ENCODE peak calls at places on chromosomes 5 and 9, in four cellular contexts. H, A, G and O are unnamed samples. For H3K4me1, the result is how much of the 10 kb centered on the place peaks cover.

GRCh38 chr5:149143470-149143869 is 2.2 kb downstream of the ABLIM3 start:
- DNase-seq in G (peak), H (no peak), A (no peak), O (no peak)

GRCh38 chr5:134552301-134552700 is 26.8 kb downstream of the JADE2 start:
- DNase-seq in G (peak), A (no peak), H (no peak), O (peak)

GRCh38 chr9:95497772-95498171 is 19.0 kb downstream of the PTCH1 start:
- DNase-seq in G (peak), H (no peak), A (no peak), O (no peak)

GRCh38 chr9:2610985-2611384 is 10.6 kb upstream of the VLDLR start:
- DNase-seq in H (no peak), A (no peak), G (peak), O (no peak)

GRCh38 chr5:125870271-125870670 is 552.9 kb upstream of the GRAMD2B start:
- DNase-seq in A (no peak), G (peak), H (no peak), O (no peak)

GRCh38 chr9:13110766-13111400 is 168.6 kb downstream of the MPDZ start:
- DNase-seq in A (no peak), G (peak), H (no peak), O (no peak)

GRCh38 chr5:132777209-132778069 is at the start of gene SEPTIN8:
- DNase-seq in H (peak), G (peak), A (no peak), O (peak)

GRCh38 chr5:179166886-179167841 is 107.0 kb downstream of the ZNF354C start:
- DNase-seq in G (peak), A (no peak), H (peak), O (peak)

GRCh38 chr5:58150936-58151335 is 308.9 kb downstream of the PLK2 start:
- DNase-seq in H (no peak), A (no peak), G (no peak), O (no peak)

GRCh38 chr5:78699565-78700143 is 51.1 kb upstream of the LHFPL2 start:
- DNase-seq in A (no peak), G (peak), H (no peak), O (no peak)

GRCh38 chr9:91162311-91162710 is 199.4 kb downstream of the AUH start:
- DNase-seq in A (no peak), H (no peak), G (peak), O (no peak)

GRCh38 chr9:87678650-87679355 is 47.1 kb upstream of the CTSL start:
- DNase-seq in G (peak), H (peak), A (peak), O (no peak)

GRCh38 chr9:4553951-4554381 is 63.7 kb downstream of the SLC1A1 start:
- DNase-seq in A (no peak), G (peak), H (no peak), O (no peak)

DNA sequence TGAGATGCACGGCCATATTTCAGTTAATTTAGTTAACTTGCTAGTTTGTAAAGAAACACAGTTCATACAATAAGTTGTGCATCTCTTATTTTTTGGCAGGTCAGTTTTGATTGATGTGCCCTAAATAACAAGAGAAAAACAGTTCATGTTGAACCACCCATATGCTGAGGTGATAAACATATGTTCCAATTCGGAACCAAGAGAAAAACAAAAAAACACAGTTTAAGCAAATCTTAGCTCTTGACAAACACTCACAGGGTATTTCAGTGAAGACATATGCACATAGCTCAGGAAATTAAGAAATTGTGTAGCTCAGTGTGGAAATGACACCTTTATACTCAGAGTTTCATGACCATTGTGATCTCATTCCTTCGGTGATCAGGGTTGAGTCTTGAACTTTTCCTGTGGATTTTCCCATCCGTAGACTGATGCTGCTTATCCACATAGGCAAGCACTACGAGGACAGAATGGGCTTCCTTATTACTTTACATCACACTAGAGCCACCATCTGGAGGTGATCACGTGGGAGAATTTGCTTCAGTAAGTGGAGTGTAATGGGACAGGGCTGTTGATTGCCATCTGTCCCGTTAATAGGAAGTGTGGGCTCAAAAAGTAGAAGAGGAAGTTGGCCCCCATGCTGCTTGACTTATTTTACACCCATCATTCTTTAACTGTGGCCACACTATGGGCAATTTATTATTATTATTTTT is 773.0 kb downstream of the MTRR start:
- DNase-seq in G (no peak), A (no peak), H (no peak), O (no peak)
- H3K4me1 ChIP-seq in G (under half), A (under half), H (under half), O (under half)

DNA sequence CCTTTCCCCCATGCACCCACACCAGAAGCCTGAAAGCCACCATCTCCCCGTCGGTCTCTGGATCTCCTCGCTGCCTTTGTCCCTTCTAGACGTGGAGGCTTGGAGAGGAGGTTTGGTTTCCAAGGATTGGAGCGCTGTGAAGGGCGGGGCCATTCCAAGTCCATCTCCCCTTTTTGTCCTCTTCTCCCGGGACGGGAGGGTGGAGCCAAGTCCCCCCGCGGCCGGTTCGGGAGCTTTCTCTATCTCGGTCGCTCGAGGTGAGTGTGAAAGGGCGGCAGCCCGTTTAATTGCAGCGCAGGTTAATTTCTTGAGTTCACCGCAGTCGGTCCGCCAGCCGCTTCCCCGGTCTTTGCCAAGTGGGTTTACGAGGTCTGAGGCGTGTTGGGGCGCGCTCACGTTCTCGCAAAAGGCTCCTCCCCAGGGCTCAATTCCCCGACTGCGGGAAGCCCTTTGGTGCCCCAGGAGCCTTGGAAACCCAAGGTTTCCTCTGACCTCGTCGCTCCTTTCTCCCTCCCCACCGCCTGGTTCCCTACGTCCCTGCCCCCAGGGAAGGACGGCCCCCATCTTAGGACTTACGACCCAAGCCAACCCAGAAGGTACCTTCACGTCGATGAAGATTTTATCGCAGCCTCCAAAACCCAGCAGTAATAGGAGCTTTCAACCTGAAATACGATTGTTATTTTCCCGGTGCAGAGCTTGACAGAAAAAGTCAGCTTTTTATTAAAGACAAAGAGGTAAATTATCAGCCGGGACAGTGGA is 2.8 kb upstream of the ZNF462 start:
- DNase-seq in A (no peak), G (peak), H (peak), O (peak)
- H3K9ac ChIP-seq in A (no peak), G (peak), H (peak), O (peak)

GRCh38 chr9:127077658-127077975 is 44.8 kb downstream of the ANGPTL2 start:
- DNase-seq in A (no peak), H (no peak), G (no peak), O (no peak)
- H3K4me1 ChIP-seq in A (under half), H (under half), G (under half), O (under half)

GRCh38 chr5:53368516-53368915 is 111.9 kb upstream of the FST start:
- DNase-seq in G (peak), H (no peak), A (no peak), O (no peak)
- H3K9ac ChIP-seq in G (no peak), H (no peak), A (no peak), O (no peak)

GRCh38 chr5:61412344-61412743 is 80.3 kb downstream of the ZSWIM6 start:
- DNase-seq in H (no peak), A (no peak), G (no peak), O (no peak)
- H3K4me1 ChIP-seq in H (under half), A (under half), G (under half), O (under half)

DNA sequence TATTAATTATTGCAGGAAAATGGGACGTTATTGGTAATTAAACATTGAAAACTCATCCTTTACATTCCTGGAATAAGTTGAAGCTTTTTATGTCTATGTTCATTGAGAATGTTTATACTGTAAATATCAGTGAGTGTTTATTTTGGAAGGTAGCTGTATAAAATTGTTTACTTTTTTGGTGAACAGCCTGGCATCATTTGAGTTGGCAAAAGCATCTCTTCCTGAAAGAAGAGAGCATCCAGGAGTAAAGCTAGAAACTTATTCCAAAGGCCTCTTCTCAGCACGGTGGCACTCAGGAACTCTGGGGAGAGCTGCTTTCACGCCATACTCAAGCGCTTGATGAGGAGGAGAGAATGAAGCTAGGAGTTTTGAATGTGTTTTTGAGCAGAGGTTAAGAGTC is 79.9 kb downstream of the GAPVD1 start:
- DNase-seq in A (no peak), G (no peak), H (no peak), O (no peak)
- H3K9ac ChIP-seq in A (no peak), G (no peak), H (no peak), O (no peak)

GRCh38 chr5:72255237-72255636 is 64.8 kb downstream of the MRPS27 start:
- DNase-seq in H (no peak), G (no peak), A (no peak), O (no peak)
- H3K4me1 ChIP-seq in H (under half), G (under half), A (under half), O (under half)